ENCODE peak calls at places on chromosomes 2 and 18, in four cellular contexts. Y is GM12891, W is body of pancreas, C is Peyer's patch. I is an unnamed sample.

GRCh38 chr2:216632952-216633615 is at the start of gene IGFBP2:
- DNase-seq in Y (no peak), W (peak; percentile 76), C (peak; percentile 60), I (no peak)

GRCh38 chr2:173076557-173077345 is 1.1 kb downstream of the MAP3K20 start:
- DNase-seq in Y (peak; percentile 9), W (peak; percentile 52), C (peak; percentile 62), I (peak; percentile 73)

GRCh38 chr2:205188516-205189138 is 493.7 kb upstream of the NRP2 start:
- DNase-seq in Y (no peak), W (peak; percentile 35), C (no peak), I (no peak)

GRCh38 chr2:69755862-69756467 is 14.0 kb downstream of the ANXA4 start:
- DNase-seq in Y (no peak), W (no peak), C (no peak), I (peak; percentile 32)

GRCh38 chr2:231189571-231190495 is 8.6 kb upstream of the ARMC9 start:
- DNase-seq in Y (no peak), W (peak; percentile 35), C (no peak), I (no peak)

GRCh38 chr2:219087848-219088247 is 27.1 kb upstream of the IHH start:
- DNase-seq in Y (no peak), W (no peak), C (no peak), I (no peak)

GRCh38 chr2:234450431-234451095 is 46.3 kb downstream of the ARL4C start:
- DNase-seq in Y (no peak), W (no peak), C (no peak), I (no peak)

GRCh38 chr2:230330725-230331124 is 3.7 kb downstream of the SP140L start:
- DNase-seq in Y (no peak), W (no peak), C (no peak), I (no peak)

GRCh38 chr2:238739668-238740067 is 108.2 kb upstream of the TWIST2 start:
- DNase-seq in Y (no peak), W (no peak), C (no peak), I (no peak)

GRCh38 chr2:9975805-9976447 is 24.4 kb downstream of the GRHL1 start:
- DNase-seq in Y (no peak), W (peak; percentile 11), C (no peak), I (peak; percentile 12)

GRCh38 chr2:88925770-88926462 is 234.4 kb downstream of the RPIA start:
- DNase-seq in Y (no peak), W (no peak), C (no peak), I (no peak)

GRCh38 chr2:95063401-95063958 is 38.0 kb downstream of the MAL start:
- DNase-seq in Y (no peak), W (no peak), C (no peak), I (no peak)

GRCh38 chr2:109209412-109209811 is 80.4 kb downstream of the SH3RF3 start:
- DNase-seq in Y (no peak), W (no peak), C (no peak), I (no peak)

GRCh38 chr2:86686905-86687304 is 33.2 kb upstream of the RMND5A start:
- DNase-seq in Y (no peak), W (no peak), C (no peak), I (no peak)

GRCh38 chr2:45960057-45960863 is 308.8 kb downstream of the PRKCE start:
- DNase-seq in Y (no peak), W (peak; percentile 28), C (no peak), I (no peak)

GRCh38 chr2:128388414-128389032 is 69.9 kb upstream of the HS6ST1 start:
- DNase-seq in Y (no peak), W (no peak), C (peak; percentile 32), I (no peak)

GRCh38 chr18:74511823-74512222 is 15.7 kb downstream of the CNDP2 start:
- DNase-seq in Y (no peak), W (no peak), C (no peak), I (no peak)

GRCh38 chr2:205858781-205859478 is 176.6 kb downstream of the NRP2 start:
- DNase-seq in Y (no peak), W (peak; percentile 97), C (peak; percentile 55), I (no peak)

GRCh38 chr2:28360066-28360741 is 32.5 kb upstream of the FOSL2 start:
- DNase-seq in Y (no peak), W (no peak), C (no peak), I (no peak)

GRCh38 chr18:60668583-60668982 is 296.0 kb upstream of the MC4R start:
- DNase-seq in Y (no peak), W (no peak), C (no peak), I (no peak)

GRCh38 chr2:70190086-70190412 is 770 bp downstream of the C2orf42 start:
- DNase-seq in Y (peak; percentile 20), W (peak; percentile 11), C (no peak), I (peak; percentile 68)

GRCh38 chr2:147530033-147530432 is 314.8 kb upstream of the ACVR2A start:
- DNase-seq in Y (no peak), W (no peak), C (no peak), I (no peak)

GRCh38 chr2:117646872-117647271 is 167.6 kb upstream of the DDX18 start:
- DNase-seq in Y (no peak), W (no peak), C (no peak), I (no peak)

GRCh38 chr18:62790836-62791772 is 75.8 kb downstream of the PHLPP1 start:
- DNase-seq in Y (no peak), W (no peak), C (no peak), I (no peak)

GRCh38 chr2:59025157-59025757 is 784.1 kb upstream of the FANCL start:
- DNase-seq in Y (peak; percentile 7), W (peak; percentile 42), C (no peak), I (peak; percentile 19)

GRCh38 chr18:5890261-5890605 is 5.1 kb downstream of the TMEM200C start:
- DNase-seq in Y (no peak), W (peak; percentile 49), C (no peak), I (no peak)

GRCh38 chr2:226477221-226478120 is 322.1 kb downstream of the IRS1 start:
- DNase-seq in Y (no peak), W (no peak), C (no peak), I (no peak)

GRCh38 chr2:27077231-27077630 is 1.2 kb upstream of the EMILIN1 start:
- DNase-seq in Y (no peak), W (no peak), C (no peak), I (no peak)

GRCh38 chr2:105287692-105288091 is 41.8 kb downstream of the TGFBRAP1 start:
- DNase-seq in Y (no peak), W (peak; percentile 47), C (no peak), I (peak; percentile 74)

GRCh38 chr2:144703852-144704324 is 184.0 kb upstream of the ZEB2 start:
- DNase-seq in Y (no peak), W (peak; percentile 5), C (no peak), I (peak; percentile 54)
- TF ChIP-seq POLR2A in Y (no peak), W (no peak), C (no peak), I (no peak)

GRCh38 chr2:202237787-202238233 is 587 bp downstream of the SUMO1 start:
- DNase-seq in Y (peak; percentile 23), W (peak; percentile 30), C (peak; percentile 62), I (peak; percentile 68)

DNA sequence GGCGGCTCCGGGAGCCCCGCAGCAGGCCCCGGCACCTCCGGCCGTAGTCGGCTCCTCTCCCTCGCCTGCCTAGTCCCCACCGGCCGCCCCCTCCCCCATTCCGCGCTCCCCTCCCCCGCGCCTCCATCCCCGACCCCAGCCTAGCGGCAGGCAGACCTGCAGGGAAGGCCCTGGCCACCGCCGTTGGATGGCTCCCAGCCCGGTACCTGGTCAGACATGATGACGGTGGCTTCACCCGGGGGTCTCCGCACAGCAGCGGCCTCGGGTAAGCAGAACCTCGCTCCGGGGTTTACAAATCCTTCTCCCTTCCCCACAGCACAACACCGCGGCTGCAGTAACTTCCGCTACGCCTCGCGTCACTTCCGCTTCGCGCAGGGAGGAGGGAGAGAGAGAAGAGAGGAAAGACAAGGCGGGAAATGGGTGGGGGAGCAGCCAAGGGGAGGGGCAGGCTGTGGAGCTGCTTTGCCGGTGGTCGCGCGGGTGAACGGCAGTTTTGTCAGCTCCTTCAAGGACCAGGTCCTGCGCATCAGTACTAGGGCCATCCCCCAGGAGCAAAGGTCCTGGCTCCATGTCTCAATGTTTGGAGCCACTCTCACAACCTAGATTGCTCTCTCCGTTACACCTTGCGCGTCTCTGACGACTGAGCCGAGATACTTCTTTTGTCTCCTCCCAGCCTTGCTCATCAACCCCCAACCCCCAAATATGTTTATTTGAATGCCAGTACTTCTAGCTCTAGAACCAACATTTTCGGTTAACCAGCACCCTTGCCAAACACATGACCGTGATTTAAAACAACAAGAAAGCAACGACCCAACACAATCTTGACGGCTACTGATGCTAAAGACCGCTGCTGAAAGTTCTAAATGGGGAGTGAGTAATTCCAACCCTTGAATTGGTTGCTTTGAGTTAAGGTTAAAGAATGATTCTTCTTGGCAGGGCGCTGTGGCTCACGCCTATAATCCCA is at the start of gene SUMO1:
- DNase-seq in Y (peak; percentile 86), W (peak; percentile 87), C (peak; percentile 91), I (peak; percentile 91)
- TF ChIP-seq POLR2A in Y (peak; percentile 86), W (no peak), C (peak; percentile 40), I (peak; percentile 69)

GRCh38 chr2:135985018-135985825 is at the start of gene DARS1:
- DNase-seq in Y (peak; percentile 76), W (peak; percentile 95), C (peak; percentile 93), I (peak; percentile 89)
- TF ChIP-seq POLR2A in Y (peak; percentile 59), W (peak; percentile 62), C (peak; percentile 51), I (peak; percentile 88)

DNA sequence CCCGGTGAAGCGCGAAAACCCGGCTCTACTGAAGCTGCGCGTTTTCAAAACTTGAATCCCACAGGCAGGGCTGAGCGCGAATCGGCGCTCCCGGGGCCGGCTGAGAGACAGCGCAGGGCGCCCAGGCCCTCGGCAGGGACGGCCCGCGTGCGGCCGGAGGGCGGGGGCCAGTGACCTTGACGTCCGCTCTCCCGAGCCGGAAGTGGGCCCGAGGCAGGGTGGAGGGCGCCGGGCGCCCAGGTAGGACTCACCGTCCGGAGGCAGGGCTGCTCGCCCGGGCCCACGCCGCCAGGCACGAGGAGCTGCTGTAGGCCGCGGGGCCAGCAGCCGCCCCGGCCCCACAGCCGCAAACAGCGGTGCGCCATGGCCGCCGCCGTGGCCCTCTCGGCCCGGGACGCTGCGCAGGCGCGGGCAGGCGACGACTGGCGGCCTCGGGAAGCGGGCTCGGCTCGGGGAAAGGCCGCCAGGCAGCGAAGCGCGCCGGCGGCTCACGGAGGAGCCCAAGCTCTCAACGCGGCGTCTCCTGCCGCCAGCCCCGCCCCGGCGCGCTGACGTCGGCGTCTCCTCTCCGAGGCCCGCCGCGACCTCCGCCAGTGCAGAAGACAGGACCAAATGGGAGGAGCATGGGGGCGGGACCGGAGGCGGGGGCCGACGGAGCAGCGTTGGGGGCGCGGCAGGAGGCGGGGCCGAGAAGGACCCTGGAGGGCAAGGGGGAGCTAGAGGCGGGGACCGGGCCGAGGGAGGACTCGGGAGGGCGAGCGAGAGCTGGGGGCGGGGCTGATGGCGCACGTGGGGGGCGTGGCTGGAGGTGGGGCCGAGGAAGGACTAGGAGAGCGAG is at the start of gene AFG3L2:
- DNase-seq in Y (peak; percentile 91), W (peak; percentile 100), C (peak; percentile 100), I (peak; percentile 100)
- TF ChIP-seq POLR2A in Y (peak; percentile 84), W (peak; percentile 97), C (peak; percentile 93), I (peak; percentile 97)

DNA sequence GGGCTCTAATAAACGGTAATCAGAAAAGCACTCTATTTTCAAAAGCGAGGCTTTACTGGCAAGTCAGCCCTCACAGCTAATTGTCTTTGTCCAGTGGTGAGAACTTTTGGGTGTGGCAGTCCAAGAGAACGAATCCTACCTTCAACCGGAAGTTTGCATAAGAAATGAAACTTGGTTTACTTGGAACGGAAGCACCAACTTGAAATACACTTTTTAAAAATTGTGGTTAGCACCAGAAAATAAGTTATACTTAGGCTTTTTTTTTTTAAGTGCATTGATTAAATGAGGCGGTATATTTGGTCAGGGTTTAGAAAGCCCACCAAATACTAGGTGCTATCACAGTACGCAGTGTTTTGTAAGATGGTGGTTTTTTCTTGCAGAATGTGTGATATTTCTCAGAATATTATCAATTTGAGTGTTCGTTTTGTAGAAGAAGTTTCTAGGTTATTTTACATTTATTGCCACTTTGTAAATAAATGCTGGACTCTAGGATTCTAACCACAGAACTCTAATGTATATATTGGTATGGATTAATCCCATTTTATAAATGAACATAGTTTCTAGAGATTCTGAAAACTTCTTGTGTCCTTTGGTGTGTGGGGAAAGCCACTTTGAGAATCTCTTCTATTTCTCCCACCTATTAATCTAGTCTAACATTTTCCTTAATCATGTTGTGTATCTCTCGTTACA is 1.2 kb downstream of the MYL12A start:
- DNase-seq in Y (no peak), W (peak; percentile 51), C (no peak), I (peak; percentile 76)
- TF ChIP-seq POLR2A in Y (peak; percentile 36), W (no peak), C (peak; percentile 81), I (no peak)